ENCODE peak calls at places on chromosomes 13 and 19, in four cellular contexts. G is left ventricle myocardium inferior, B is HepG2, U is tibial nerve. J is an unnamed sample.
A peak's percentile ranks its signal among the peaks of the same experiment; 100 is the strongest.

GRCh38 chr13:98918771-98919170 is 59.1 kb downstream of the DOCK9 start:
- DNase-seq in G (no peak), B (no peak), U (no peak), J (no peak)

GRCh38 chr13:38350114-38350617 is 515 bp downstream of the UFM1 start:
- DNase-seq in G (peak; percentile 60), B (peak; percentile 49), U (peak; percentile 59), J (peak; percentile 87)

GRCh38 chr19:50721441-50722137 is 1.6 kb upstream of the CLEC11A start:
- DNase-seq in G (no peak), B (no peak), U (no peak), J (no peak)

GRCh38 chr19:7602240-7602934 is 6.7 kb downstream of the CAMSAP3 start:
- DNase-seq in G (no peak), B (no peak), U (no peak), J (no peak)

GRCh38 chr13:77789386-77789785 is 91.9 kb downstream of the SLAIN1 start:
- DNase-seq in G (no peak), B (no peak), U (no peak), J (no peak)

GRCh38 chr19:53945441-53945840 is 17.3 kb upstream of the CACNG8 start:
- DNase-seq in G (no peak), B (no peak), U (no peak), J (peak; percentile 15)

GRCh38 chr19:4448147-4448985 is 9.2 kb downstream of the UBXN6 start:
- DNase-seq in G (no peak), B (no peak), U (no peak), J (no peak)

GRCh38 chr13:71730267-71730666 is 136.7 kb downstream of the DACH1 start:
- DNase-seq in G (no peak), B (no peak), U (no peak), J (no peak)

GRCh38 chr19:30864460-30865215 is 484.6 kb downstream of the TSHZ3 start:
- DNase-seq in G (no peak), B (no peak), U (no peak), J (no peak)

DNA sequence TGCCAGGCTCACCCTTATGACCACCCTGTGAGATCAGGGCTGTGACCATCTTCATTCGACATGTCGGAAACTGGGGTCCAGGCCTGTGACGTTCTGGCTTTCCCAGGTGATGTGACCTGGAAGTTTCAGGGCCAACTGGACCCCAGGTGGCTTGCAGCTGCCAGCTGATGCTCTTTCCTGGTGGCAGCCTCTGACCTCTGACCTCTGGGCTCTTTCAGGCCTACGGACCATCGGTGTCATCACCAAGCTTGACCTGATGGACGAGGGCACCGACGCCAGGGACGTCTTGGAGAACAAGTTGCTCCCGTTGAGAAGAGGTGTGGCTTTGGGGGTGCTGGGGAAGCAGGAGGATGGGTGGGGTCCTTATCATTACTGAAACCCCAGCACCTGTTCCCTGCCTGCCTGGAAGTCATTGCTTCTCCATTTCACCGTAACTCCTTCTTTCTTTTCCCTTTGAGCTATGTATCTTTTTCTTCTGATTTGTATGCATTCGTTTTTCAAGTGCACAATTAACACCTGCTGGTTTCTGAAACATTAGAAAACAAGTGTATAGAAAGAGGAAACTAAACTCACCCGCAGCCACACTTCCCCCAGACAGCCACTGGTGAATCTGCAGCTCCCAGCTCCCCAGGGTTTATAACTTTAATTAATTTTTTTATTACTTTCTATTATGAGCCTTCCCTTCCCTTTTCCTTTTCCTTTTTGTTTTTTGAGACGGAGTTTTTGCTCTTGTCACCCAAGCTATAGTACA is 58.9 kb downstream of the TMED1 start:
- DNase-seq in G (no peak), B (no peak), U (no peak), J (no peak)
- TF ChIP-seq CTCF in G (no peak), B (no peak), U (no peak), J (no peak)

GRCh38 chr19:13314761-13315160 is 164.6 kb downstream of the IER2 start:
- DNase-seq in G (no peak), B (no peak), U (no peak), J (no peak)

GRCh38 chr19:13315495-13315894 is 165.3 kb downstream of the IER2 start:
- DNase-seq in G (no peak), B (no peak), U (no peak), J (no peak)

DNA sequence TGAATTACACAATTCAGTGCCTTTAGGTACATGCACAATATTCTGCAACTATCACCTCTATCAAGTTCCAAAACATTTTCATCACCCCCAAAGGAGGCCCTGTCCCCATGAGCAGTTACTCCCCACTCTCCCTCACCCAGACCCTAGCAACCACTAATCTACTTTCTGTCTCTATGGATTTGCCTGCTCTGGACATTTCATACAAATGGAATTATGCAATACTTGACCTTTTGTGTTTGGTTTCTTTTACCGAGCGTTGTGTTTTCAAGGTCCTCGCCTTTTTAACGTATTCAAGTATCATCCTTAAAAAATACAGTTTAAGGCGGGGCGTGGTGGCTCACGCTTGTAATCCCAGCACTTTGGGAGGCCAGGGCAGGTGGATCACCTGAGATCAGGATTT is 159.6 kb downstream of the IER2 start:
- DNase-seq in G (no peak), B (no peak), U (no peak), J (no peak)
- H3K27me3 ChIP-seq in G (peaks cover 39% of the 10 kb centered on the region), B (no peaks in the 10 kb centered on the region), U (no peaks in the 10 kb centered on the region), J (peaks cover 27% of the 10 kb centered on the region)

DNA sequence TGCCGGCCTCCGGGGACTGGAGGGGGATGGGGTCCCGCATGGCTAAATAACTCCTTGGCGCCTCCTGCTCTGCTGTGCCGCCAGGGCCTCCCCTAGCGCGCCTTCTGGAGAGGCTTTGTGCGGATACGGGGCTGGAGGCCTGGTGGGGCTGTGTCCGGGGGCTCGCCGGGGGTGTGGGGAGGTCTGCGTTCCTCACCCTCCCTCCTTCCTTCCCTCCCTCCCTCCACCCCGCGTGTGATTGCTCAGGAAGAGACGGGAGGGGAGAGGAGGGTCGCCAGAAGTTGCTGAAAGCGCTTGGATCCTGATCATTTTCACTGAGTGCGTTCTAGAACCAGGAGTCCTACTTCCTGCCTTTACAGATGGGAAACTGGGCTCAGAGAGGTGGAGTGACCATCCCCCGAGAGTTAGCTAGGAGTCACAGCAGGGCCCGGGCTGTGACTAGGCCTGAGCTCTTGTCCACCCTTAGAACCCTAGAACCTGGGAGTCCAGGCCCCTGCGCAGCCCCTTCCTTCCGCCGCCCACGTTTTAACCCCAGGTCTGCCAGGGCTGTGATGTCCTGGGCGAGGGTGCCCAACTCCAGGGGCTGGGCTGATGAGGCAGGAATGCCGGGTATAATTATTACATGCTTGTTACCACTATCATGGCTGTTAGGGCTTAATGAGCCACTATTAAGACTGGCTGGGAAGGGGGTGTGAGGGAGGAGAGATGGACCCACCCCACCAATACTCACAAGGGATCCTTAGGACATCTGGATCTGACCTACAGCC is 782 bp upstream of the JUND start:
- DNase-seq in G (no peak), B (peak; percentile 60), U (no peak), J (no peak)
- TF ChIP-seq CTCF in G (no peak), B (no peak), U (no peak), J (no peak)

DNA sequence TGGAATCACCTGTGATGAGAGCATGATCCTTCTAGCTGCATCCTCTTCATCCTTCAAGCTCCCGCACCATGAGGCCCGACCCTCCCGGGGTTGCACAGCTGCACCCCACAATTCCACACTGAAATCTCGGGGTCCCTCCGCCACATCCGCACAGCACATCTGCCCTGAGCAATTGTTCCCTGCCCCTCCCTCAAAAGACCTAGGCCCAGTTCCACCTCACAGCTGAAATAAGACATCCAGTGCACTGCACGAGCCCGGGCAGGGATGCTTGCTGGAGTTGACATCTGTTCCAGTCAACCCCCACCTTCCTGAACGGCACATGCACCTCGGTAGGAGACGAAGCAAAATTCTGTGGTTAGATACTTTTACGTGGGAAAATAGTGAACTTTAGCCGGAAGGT is 14.7 kb upstream of the SOX1 start:
- DNase-seq in G (no peak), B (no peak), U (no peak), J (peak; percentile 47)
- H3K27me3 ChIP-seq in G (peaks cover 100% of the 10 kb centered on the region), B (no peaks in the 10 kb centered on the region), U (no peaks in the 10 kb centered on the region), J (peaks cover 100% of the 10 kb centered on the region)

GRCh38 chr13:20435616-20436368 is 89.9 kb downstream of the CRYL1 start:
- DNase-seq in G (no peak), B (no peak), U (no peak), J (no peak)
- TF ChIP-seq CTCF in G (no peak), B (no peak), U (no peak), J (no peak)

GRCh38 chr13:26882731-26883130 is 122.1 kb upstream of the GPR12 start:
- DNase-seq in G (no peak), B (no peak), U (no peak), J (no peak)

GRCh38 chr13:26873174-26873698 is 112.7 kb upstream of the GPR12 start:
- DNase-seq in G (no peak), B (no peak), U (no peak), J (no peak)

GRCh38 chr13:26880741-26881140 is 120.2 kb upstream of the GPR12 start:
- DNase-seq in G (no peak), B (no peak), U (no peak), J (no peak)

GRCh38 chr13:26881154-26881553 is 120.6 kb upstream of the GPR12 start:
- DNase-seq in G (no peak), B (no peak), U (no peak), J (no peak)

GRCh38 chr13:26878465-26878864 is 117.9 kb upstream of the GPR12 start:
- DNase-seq in G (no peak), B (no peak), U (no peak), J (no peak)
- H3K27me3 ChIP-seq in G (peaks cover 69% of the 10 kb centered on the region), B (peaks cover 2% of the 10 kb centered on the region), U (no peaks in the 10 kb centered on the region), J (no peaks in the 10 kb centered on the region)

DNA sequence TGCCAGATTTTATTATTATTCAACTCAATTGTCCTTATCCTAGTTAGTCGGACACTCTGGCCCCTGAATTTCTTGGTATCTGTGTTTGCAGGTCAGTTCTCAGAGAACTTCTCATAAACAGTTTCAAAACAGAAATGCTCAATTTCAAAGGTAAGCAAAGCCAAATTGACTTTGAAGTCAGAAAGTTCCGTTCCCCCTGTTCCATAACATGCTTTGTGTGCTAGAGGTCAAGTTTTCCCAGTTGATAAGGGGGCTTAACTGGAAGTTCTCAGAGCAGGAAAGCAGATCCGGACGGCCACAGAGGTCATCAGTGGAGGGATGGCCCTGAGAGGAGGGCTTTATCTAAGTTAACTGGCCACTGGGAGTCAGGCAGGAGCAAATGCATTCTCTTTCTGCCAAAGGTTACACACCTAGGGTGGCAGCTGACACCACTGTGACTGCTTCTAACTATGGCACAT is 417.2 kb downstream of the COG6 start:
- DNase-seq in G (no peak), B (peak; percentile 95), U (no peak), J (no peak)
- TF ChIP-seq CTCF in G (no peak), B (peak; percentile 77), U (no peak), J (no peak)

GRCh38 chr19:39502640-39503417 is 4.1 kb downstream of the DLL3 start:
- DNase-seq in G (peak; percentile 52), B (peak; percentile 56), U (no peak), J (peak; percentile 92)
- H3K27me3 ChIP-seq in G (peaks cover 100% of the 10 kb centered on the region), B (peaks cover 20% of the 10 kb centered on the region), U (no peaks in the 10 kb centered on the region), J (peaks cover 60% of the 10 kb centered on the region)